ENCODE peak calls at places on chromosomes 6 and 20, in six cellular contexts. One of them, this sample, is unnamed.

GRCh38 chr6:108927927-108928326 is 79.7 kb downstream of the ARMC2 start:
- DNase-seq in breast epithelium: no peak
- DNase-seq in CD8-positive, alpha-beta memory T cell: no peak
- DNase-seq in uterus: no peak
- DNase-seq in tibial artery: no peak
- DNase-seq in transverse colon: no peak
- DNase-seq in this sample: no peak

GRCh38 chr6:93419304-93420162 is at the start of gene EPHA7:
- DNase-seq in breast epithelium: peak
- DNase-seq in CD8-positive, alpha-beta memory T cell: peak
- DNase-seq in tibial artery: peak
- DNase-seq in transverse colon: peak
- DNase-seq in uterus: peak
- DNase-seq in this sample: peak

GRCh38 chr6:124466949-124467348 is 495.3 kb upstream of the RNF217 start:
- DNase-seq in CD8-positive, alpha-beta memory T cell: no peak
- DNase-seq in transverse colon: no peak
- DNase-seq in breast epithelium: no peak
- DNase-seq in tibial artery: no peak
- DNase-seq in uterus: no peak
- DNase-seq in this sample: no peak

GRCh38 chr6:16803294-16804006 is 42.2 kb upstream of the ATXN1 start:
- DNase-seq in CD8-positive, alpha-beta memory T cell: no peak
- DNase-seq in transverse colon: peak
- DNase-seq in breast epithelium: no peak
- DNase-seq in uterus: peak
- DNase-seq in tibial artery: peak
- DNase-seq in this sample: no peak

GRCh38 chr20:37471741-37472235 is 49.3 kb upstream of the NNAT start:
- DNase-seq in uterus: no peak
- DNase-seq in breast epithelium: no peak
- DNase-seq in transverse colon: no peak
- DNase-seq in tibial artery: no peak
- DNase-seq in CD8-positive, alpha-beta memory T cell: no peak
- DNase-seq in this sample: no peak

GRCh38 chr6:2531426-2532208 is 219.1 kb downstream of the MYLK4 start:
- DNase-seq in CD8-positive, alpha-beta memory T cell: no peak
- DNase-seq in breast epithelium: no peak
- DNase-seq in uterus: no peak
- DNase-seq in transverse colon: no peak
- DNase-seq in tibial artery: no peak
- DNase-seq in this sample: no peak

GRCh38 chr20:48807051-48807450 is 20.7 kb downstream of the PREX1 start:
- DNase-seq in breast epithelium: no peak
- DNase-seq in transverse colon: no peak
- DNase-seq in CD8-positive, alpha-beta memory T cell: no peak
- DNase-seq in tibial artery: no peak
- DNase-seq in uterus: no peak
- DNase-seq in this sample: no peak

GRCh38 chr6:21033575-21034026 is 499.3 kb downstream of the CDKAL1 start:
- DNase-seq in transverse colon: no peak
- DNase-seq in breast epithelium: peak
- DNase-seq in tibial artery: no peak
- DNase-seq in uterus: peak
- DNase-seq in CD8-positive, alpha-beta memory T cell: no peak
- DNase-seq in this sample: no peak

GRCh38 chr6:74899416-74899815 is 306.4 kb downstream of the COL12A1 start:
- DNase-seq in tibial artery: no peak
- DNase-seq in transverse colon: no peak
- DNase-seq in breast epithelium: no peak
- DNase-seq in CD8-positive, alpha-beta memory T cell: no peak
- DNase-seq in uterus: no peak
- DNase-seq in this sample: no peak

GRCh38 chr6:7975764-7976146 is 65.2 kb upstream of the TXNDC5 start:
- DNase-seq in uterus: no peak
- DNase-seq in breast epithelium: peak
- DNase-seq in tibial artery: no peak
- DNase-seq in transverse colon: peak
- DNase-seq in CD8-positive, alpha-beta memory T cell: no peak
- DNase-seq in this sample: no peak
- H3K27ac ChIP-seq in uterus: peak
- H3K27ac ChIP-seq in breast epithelium: peak
- H3K27ac ChIP-seq in tibial artery: no peak
- H3K27ac ChIP-seq in transverse colon: peak
- H3K27ac ChIP-seq in CD8-positive, alpha-beta memory T cell: peak
- H3K27ac ChIP-seq in this sample: no peak

DNA sequence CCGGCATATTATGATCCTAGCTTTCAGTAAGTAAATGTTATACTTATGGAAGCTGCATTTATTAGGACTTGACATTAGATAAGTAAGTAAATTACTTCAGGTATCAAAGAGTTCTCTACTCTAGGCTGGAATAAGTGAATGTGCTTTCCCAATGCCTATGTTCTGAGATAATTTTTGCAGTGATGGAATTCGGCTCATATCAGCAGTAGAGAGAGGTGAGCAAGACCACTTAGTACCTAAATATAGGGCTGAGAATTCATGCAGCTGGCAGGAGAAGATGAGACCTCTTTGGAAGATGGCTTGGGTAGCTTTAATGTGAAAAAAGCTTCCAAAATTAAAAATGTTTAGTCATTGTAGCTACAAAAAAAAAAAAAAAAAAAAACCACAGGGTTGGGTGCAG is 13.3 kb upstream of the BEND3 start:
- DNase-seq in breast epithelium: no peak
- DNase-seq in transverse colon: no peak
- DNase-seq in tibial artery: no peak
- DNase-seq in CD8-positive, alpha-beta memory T cell: no peak
- DNase-seq in uterus: no peak
- DNase-seq in this sample: no peak
- H3K27ac ChIP-seq in breast epithelium: no peak
- H3K27ac ChIP-seq in transverse colon: no peak
- H3K27ac ChIP-seq in tibial artery: no peak
- H3K27ac ChIP-seq in CD8-positive, alpha-beta memory T cell: no peak
- H3K27ac ChIP-seq in uterus: no peak
- H3K27ac ChIP-seq in this sample: no peak

DNA sequence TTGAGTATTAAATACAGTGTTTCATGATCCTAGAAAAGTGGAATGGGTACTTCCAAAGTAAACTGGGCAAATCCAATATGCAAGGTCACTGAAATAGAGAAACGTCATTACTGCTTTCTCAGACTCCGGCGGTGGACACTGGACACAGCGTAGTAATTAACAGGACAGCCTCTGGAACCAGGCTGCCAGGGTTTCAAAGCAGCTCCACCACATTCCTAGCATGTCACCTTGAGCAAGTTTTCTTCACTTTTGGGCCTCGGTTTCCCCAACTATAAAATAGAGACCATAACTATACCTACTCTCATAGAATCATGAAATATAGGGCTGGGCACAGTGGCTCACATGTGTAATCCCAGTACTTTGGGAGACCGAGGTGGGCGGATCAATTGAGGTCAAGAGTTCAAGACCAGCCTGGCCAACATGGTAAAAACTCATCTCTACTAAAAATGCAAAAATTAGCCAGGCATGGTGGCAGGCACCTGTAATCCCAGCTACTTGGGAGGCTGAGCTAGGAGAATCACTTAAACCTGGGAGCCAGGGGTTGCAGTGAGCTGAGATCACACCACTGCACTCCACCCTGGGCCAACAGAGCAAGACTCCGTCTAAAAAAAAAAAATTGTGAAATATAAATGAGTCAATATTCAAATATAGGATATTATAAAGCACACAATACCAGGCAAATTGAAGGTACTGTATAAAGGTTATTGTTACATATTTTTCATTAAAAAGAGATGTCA is 24.9 kb downstream of the ARHGAP18 start:
- DNase-seq in transverse colon: no peak
- DNase-seq in breast epithelium: no peak
- DNase-seq in uterus: no peak
- DNase-seq in tibial artery: no peak
- DNase-seq in CD8-positive, alpha-beta memory T cell: no peak
- DNase-seq in this sample: no peak
- H3K27ac ChIP-seq in transverse colon: peak
- H3K27ac ChIP-seq in breast epithelium: peak
- H3K27ac ChIP-seq in uterus: peak
- H3K27ac ChIP-seq in tibial artery: peak
- H3K27ac ChIP-seq in CD8-positive, alpha-beta memory T cell: peak
- H3K27ac ChIP-seq in this sample: no peak

DNA sequence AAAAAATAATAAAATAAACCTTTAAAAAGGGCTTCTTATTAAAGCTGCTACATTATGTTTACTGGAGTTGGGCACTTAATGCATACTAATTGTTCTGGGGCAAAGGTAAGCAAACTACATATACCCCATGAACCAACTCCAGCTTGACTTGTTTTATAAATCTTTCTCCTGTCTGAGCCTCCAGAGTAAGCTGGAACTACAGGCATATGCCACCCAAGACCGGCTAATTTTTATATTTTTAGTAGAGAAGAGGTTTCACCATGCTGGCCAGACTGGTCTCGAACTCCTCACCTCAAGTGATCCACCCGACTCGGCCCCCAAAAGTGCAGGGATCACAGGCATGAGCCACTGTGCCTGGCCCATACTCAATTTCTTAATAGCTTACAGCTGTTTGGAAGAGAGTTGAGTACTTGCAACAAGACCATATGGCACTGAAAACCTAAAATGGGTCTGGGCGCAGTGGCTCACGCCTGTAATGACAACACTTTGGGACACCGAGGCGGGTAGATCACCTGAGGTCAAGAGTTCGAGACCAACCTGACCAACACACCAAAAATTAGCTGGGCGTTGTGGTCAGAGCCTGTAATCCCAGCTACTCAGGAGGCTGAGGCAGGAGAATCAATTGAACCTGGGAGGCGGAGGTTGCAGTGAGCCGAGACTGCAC is 19.9 kb downstream of the ROMO1 start:
- DNase-seq in uterus: no peak
- DNase-seq in transverse colon: no peak
- DNase-seq in tibial artery: no peak
- DNase-seq in breast epithelium: no peak
- DNase-seq in CD8-positive, alpha-beta memory T cell: no peak
- DNase-seq in this sample: no peak
- H3K27ac ChIP-seq in uterus: no peak
- H3K27ac ChIP-seq in transverse colon: no peak
- H3K27ac ChIP-seq in tibial artery: no peak
- H3K27ac ChIP-seq in breast epithelium: no peak
- H3K27ac ChIP-seq in CD8-positive, alpha-beta memory T cell: no peak
- H3K27ac ChIP-seq in this sample: no peak

GRCh38 chr6:148769304-148769968 is 22.6 kb downstream of the UST start:
- DNase-seq in tibial artery: no peak
- DNase-seq in uterus: no peak
- DNase-seq in transverse colon: no peak
- DNase-seq in CD8-positive, alpha-beta memory T cell: no peak
- DNase-seq in breast epithelium: no peak
- DNase-seq in this sample: no peak
- H3K27ac ChIP-seq in tibial artery: no peak
- H3K27ac ChIP-seq in uterus: no peak
- H3K27ac ChIP-seq in transverse colon: no peak
- H3K27ac ChIP-seq in CD8-positive, alpha-beta memory T cell: no peak
- H3K27ac ChIP-seq in breast epithelium: no peak
- H3K27ac ChIP-seq in this sample: no peak

GRCh38 chr20:3071266-3071609 is 182 bp upstream of the OXT start:
- DNase-seq in tibial artery: no peak
- DNase-seq in transverse colon: no peak
- DNase-seq in CD8-positive, alpha-beta memory T cell: no peak
- DNase-seq in uterus: no peak
- DNase-seq in breast epithelium: no peak
- DNase-seq in this sample: no peak
- H3K27ac ChIP-seq in tibial artery: no peak
- H3K27ac ChIP-seq in transverse colon: no peak
- H3K27ac ChIP-seq in CD8-positive, alpha-beta memory T cell: no peak
- H3K27ac ChIP-seq in uterus: no peak
- H3K27ac ChIP-seq in breast epithelium: no peak
- H3K27ac ChIP-seq in this sample: peak

GRCh38 chr6:17998003-17998402 is 10.6 kb upstream of the KIF13A start:
- DNase-seq in CD8-positive, alpha-beta memory T cell: no peak
- DNase-seq in breast epithelium: no peak
- DNase-seq in tibial artery: no peak
- DNase-seq in transverse colon: no peak
- DNase-seq in uterus: no peak
- DNase-seq in this sample: no peak

GRCh38 chr6:17999430-17999829 is 12.0 kb upstream of the KIF13A start:
- DNase-seq in breast epithelium: no peak
- DNase-seq in transverse colon: no peak
- DNase-seq in tibial artery: no peak
- DNase-seq in CD8-positive, alpha-beta memory T cell: no peak
- DNase-seq in uterus: no peak
- DNase-seq in this sample: no peak

GRCh38 chr6:17995414-17995813 is 8.0 kb upstream of the KIF13A start:
- DNase-seq in tibial artery: no peak
- DNase-seq in breast epithelium: no peak
- DNase-seq in CD8-positive, alpha-beta memory T cell: no peak
- DNase-seq in transverse colon: no peak
- DNase-seq in uterus: no peak
- DNase-seq in this sample: no peak

GRCh38 chr6:17994019-17994418 is 6.6 kb upstream of the KIF13A start:
- DNase-seq in breast epithelium: no peak
- DNase-seq in transverse colon: no peak
- DNase-seq in tibial artery: no peak
- DNase-seq in uterus: no peak
- DNase-seq in CD8-positive, alpha-beta memory T cell: no peak
- DNase-seq in this sample: no peak

GRCh38 chr6:17998442-17998841 is 11.0 kb upstream of the KIF13A start:
- DNase-seq in transverse colon: no peak
- DNase-seq in breast epithelium: no peak
- DNase-seq in uterus: no peak
- DNase-seq in tibial artery: no peak
- DNase-seq in CD8-positive, alpha-beta memory T cell: no peak
- DNase-seq in this sample: no peak
- H3K27ac ChIP-seq in transverse colon: no peak
- H3K27ac ChIP-seq in breast epithelium: no peak
- H3K27ac ChIP-seq in uterus: no peak
- H3K27ac ChIP-seq in tibial artery: no peak
- H3K27ac ChIP-seq in CD8-positive, alpha-beta memory T cell: no peak
- H3K27ac ChIP-seq in this sample: no peak

This sample was measured in CD4-positive, CD25-positive, alpha-beta regulatory T cell.